ENCODE peak calls at places on chromosomes 3 and 15, in nine cellular contexts. Q, M, B, C, G, S, U, N and P are unnamed samples.

GRCh38 chr15:38896652-38897051 is 332.0 kb upstream of the RASGRP1 start:
- DNase-seq in N (no peak), G (no peak), S (no peak), U (no peak), Q (peak; percentile 46), C (no peak), B (no peak), M (no peak), P (no peak)

GRCh38 chr3:32153414-32154016 is 47.1 kb downstream of the GPD1L start:
- DNase-seq in S (no peak), U (no peak), N (no peak), G (no peak), B (no peak), C (no peak), M (no peak), Q (no peak), P (no peak)

GRCh38 chr15:22944651-22945050 is 35.5 kb downstream of the CYFIP1 start:
- DNase-seq in S (no peak), N (no peak), U (peak; percentile 58), G (no peak), B (no peak), Q (no peak), C (no peak), M (no peak), P (no peak)

GRCh38 chr3:151169700-151170224 is 33.3 kb downstream of the GPR171 start:
- DNase-seq in U (peak; percentile 41), M (no peak), Q (peak; percentile 33), N (peak; percentile 69), S (peak; percentile 31), B (peak; percentile 20), G (no peak), C (peak; percentile 36), P (no peak)

GRCh38 chr3:161291191-161291901 is 70.2 kb downstream of the NMD3 start:
- DNase-seq in C (no peak), N (no peak), Q (no peak), S (no peak), U (peak; percentile 85), M (no peak), B (no peak), G (no peak), P (no peak)

GRCh38 chr3:165642761-165643432 is 194.3 kb downstream of the BCHE start:
- DNase-seq in B (no peak), M (peak; percentile 84), U (peak; percentile 92), S (peak; percentile 97), N (peak; percentile 32), C (no peak), Q (peak; percentile 96), G (no peak), P (no peak)

GRCh38 chr3:41683666-41684350 is 278.1 kb downstream of the ULK4 start:
- DNase-seq in U (peak; percentile 63), M (no peak), G (no peak), C (no peak), N (no peak), B (no peak), S (peak; percentile 21), Q (peak; percentile 82), P (no peak)

GRCh38 chr3:71497367-71497925 is 86.1 kb downstream of the FOXP1 start:
- DNase-seq in U (no peak), S (no peak), N (no peak), B (no peak), Q (no peak), M (no peak), G (peak; percentile 26), C (no peak), P (no peak)

GRCh38 chr3:39541917-39542329 is 74.4 kb downstream of the MOBP start:
- DNase-seq in Q (peak; percentile 6), B (no peak), M (peak; percentile 19), G (peak; percentile 28), N (no peak), C (no peak), U (no peak), S (peak; percentile 50), P (no peak)

GRCh38 chr3:109559389-109559788 is 222.0 kb upstream of the DPPA4 start:
- DNase-seq in G (no peak), S (no peak), Q (no peak), U (peak; percentile 27), C (no peak), N (no peak), B (no peak), M (no peak), P (no peak)

GRCh38 chr3:169558371-169558770 is 105.1 kb downstream of the MECOM start:
- DNase-seq in N (no peak), M (no peak), S (no peak), C (no peak), U (no peak), Q (no peak), B (no peak), G (no peak), P (no peak)

GRCh38 chr15:51737538-51738305 is at the start of gene LYSMD2:
- DNase-seq in S (peak; percentile 76), Q (no peak), U (peak; percentile 51), B (peak; percentile 43), N (peak; percentile 88), G (peak; percentile 74), C (no peak), M (peak; percentile 55), P (no peak)

GRCh38 chr3:45135959-45136358 is 10.2 kb downstream of the CDCP1 start:
- DNase-seq in S (peak; percentile 28), G (no peak), B (no peak), N (no peak), Q (no peak), C (no peak), M (no peak), U (no peak), P (no peak)

DNA sequence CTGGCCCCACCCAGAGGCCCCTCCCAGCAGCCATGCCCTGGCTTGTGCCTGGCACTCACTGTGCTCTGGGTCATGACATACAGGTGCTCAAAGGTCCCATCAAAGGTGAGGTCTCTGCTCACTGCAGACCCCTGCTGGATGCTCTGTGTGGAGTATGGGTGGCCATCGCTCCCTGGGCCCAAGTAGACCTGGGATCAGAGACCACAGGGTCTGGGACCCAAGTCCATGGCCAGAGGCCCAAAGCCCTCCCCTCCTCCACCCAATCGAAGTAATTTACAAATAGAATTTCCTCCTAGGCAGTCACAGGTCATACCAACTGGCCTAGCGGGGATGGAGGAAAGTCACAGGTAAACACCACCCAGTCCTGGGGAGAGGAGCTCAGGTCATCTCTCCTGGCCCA is 7.6 kb downstream of the PLXNB1 start:
- DNase-seq in G (no peak), C (no peak), N (no peak), M (no peak), Q (no peak), S (no peak), U (no peak), B (no peak), P (no peak)
- TF ChIP-seq CTCF in G (no peak), C (no peak), N (no peak), M (no peak), Q (no peak), S (no peak), U (peak; percentile 27), B (no peak), P (no peak)

GRCh38 chr3:99586680-99587079 is 51.7 kb upstream of the COL8A1 start:
- DNase-seq in B (no peak), U (no peak), G (no peak), N (no peak), M (no peak), Q (peak; percentile 9), C (no peak), S (no peak), P (no peak)
- TF ChIP-seq CTCF in B (no peak), U (no peak), G (no peak), N (no peak), M (no peak), Q (no peak), C (peak; percentile 8), S (no peak), P (no peak)

DNA sequence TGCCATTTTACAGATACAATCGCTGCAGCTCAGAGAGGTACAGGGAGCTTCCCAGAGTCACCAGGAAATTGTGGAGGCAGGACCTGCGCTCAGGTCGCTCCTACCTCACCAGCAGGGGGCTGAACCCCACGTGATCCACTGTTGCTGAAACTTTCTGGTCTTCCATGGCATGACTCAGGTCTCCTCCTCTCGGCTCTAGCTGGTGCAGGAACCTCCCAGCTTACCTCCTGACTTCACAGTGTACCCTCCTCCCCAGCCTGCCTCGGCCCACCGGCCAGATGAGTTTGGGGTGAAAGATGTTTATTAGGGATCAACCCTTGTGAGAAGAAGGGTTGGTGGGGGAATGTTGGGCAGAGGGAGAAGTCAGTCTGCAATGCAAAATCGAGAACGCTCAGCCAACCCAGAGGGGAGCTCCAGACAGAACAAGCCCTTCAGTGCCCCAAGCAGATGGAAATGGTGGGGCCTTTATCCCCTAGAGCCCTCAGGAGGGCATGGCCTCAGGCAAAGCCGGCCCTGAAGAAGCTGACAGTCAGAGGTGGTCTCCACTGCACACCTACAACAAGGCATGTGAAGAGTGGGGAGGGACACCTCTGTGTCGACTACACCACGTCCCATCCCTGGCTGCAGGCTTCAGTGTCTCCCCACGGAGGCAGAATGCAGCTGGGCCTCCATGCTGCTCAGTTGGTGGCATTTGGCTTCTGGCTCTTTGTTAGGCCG is 118.6 kb upstream of the PRR20G start:
- DNase-seq in C (no peak), B (no peak), Q (no peak), U (peak; percentile 12), M (peak; percentile 23), N (peak; percentile 19), G (no peak), S (peak; percentile 11), P (no peak)
- TF ChIP-seq CTCF in C (no peak), B (no peak), Q (no peak), U (peak; percentile 29), M (peak; percentile 32), N (no peak), G (peak; percentile 24), S (peak; percentile 26), P (no peak)

GRCh38 chr3:14152233-14152962 is 26.0 kb downstream of the XPC start:
- DNase-seq in N (no peak), S (peak; percentile 4), G (peak; percentile 15), U (no peak), M (no peak), C (no peak), B (no peak), Q (no peak), P (no peak)
- TF ChIP-seq CTCF in N (no peak), S (peak; percentile 16), G (peak; percentile 25), U (peak; percentile 35), M (peak; percentile 29), C (no peak), B (no peak), Q (peak; percentile 18), P (peak; percentile 11)

GRCh38 chr15:84929795-84930371 is 45.4 kb downstream of the SLC28A1 start:
- DNase-seq in Q (peak; percentile 83), B (no peak), C (no peak), M (peak; percentile 28), N (no peak), S (peak; percentile 25), G (no peak), U (peak; percentile 98), P (no peak)

GRCh38 chr15:84938726-84939125 is 42.9 kb upstream of the PDE8A start:
- DNase-seq in M (no peak), C (no peak), N (no peak), B (no peak), Q (no peak), G (no peak), U (no peak), S (no peak), P (no peak)

GRCh38 chr15:84937144-84937543 is 44.5 kb upstream of the PDE8A start:
- DNase-seq in M (no peak), Q (no peak), U (peak; percentile 62), S (no peak), C (no peak), N (no peak), G (no peak), B (no peak), P (no peak)

GRCh38 chr15:84940399-84940798 is 41.3 kb upstream of the PDE8A start:
- DNase-seq in G (no peak), Q (no peak), M (no peak), U (no peak), N (no peak), C (no peak), B (no peak), S (no peak), P (no peak)

GRCh38 chr15:84934942-84935729 is 46.5 kb upstream of the PDE8A start:
- DNase-seq in M (no peak), U (no peak), S (no peak), Q (no peak), G (peak; percentile 32), B (no peak), C (no peak), N (no peak), P (no peak)
- TF ChIP-seq CTCF in M (no peak), U (no peak), S (no peak), Q (no peak), G (peak; percentile 43), B (no peak), C (no peak), N (no peak), P (no peak)